ENCODE peak calls at places on chromosomes 5 and 9, in six cellular contexts. One of them, this sample, is unnamed.

GRCh38 chr5:113025596-113025995 is 49.0 kb downstream of the DCP2 start:
- DNase-seq in foreskin fibroblast: no peak
- DNase-seq in right cardiac atrium: no peak
- DNase-seq in transverse colon: no peak
- DNase-seq in NT2/D1: no peak
- DNase-seq in CD8-positive, alpha-beta T cell: no peak
- DNase-seq in this sample: no peak

GRCh38 chr5:39200081-39200480 is 19.3 kb downstream of the FYB1 start:
- DNase-seq in foreskin fibroblast: no peak
- DNase-seq in right cardiac atrium: no peak
- DNase-seq in transverse colon: no peak
- DNase-seq in NT2/D1: no peak
- DNase-seq in CD8-positive, alpha-beta T cell: peak
- DNase-seq in this sample: no peak

GRCh38 chr9:37209431-37210386 is 89.3 kb downstream of the ZCCHC7 start:
- DNase-seq in foreskin fibroblast: no peak
- DNase-seq in right cardiac atrium: no peak
- DNase-seq in transverse colon: no peak
- DNase-seq in NT2/D1: no peak
- DNase-seq in CD8-positive, alpha-beta T cell: no peak
- DNase-seq in this sample: peak

GRCh38 chr5:135320718-135321484 is 78.1 kb downstream of the MACROH2A1 start:
- DNase-seq in foreskin fibroblast: no peak
- DNase-seq in right cardiac atrium: no peak
- DNase-seq in transverse colon: no peak
- DNase-seq in NT2/D1: no peak
- DNase-seq in CD8-positive, alpha-beta T cell: no peak
- DNase-seq in this sample: no peak

GRCh38 chr5:180467989-180468731 is 26.0 kb upstream of the CNOT6 start:
- DNase-seq in foreskin fibroblast: no peak
- DNase-seq in right cardiac atrium: no peak
- DNase-seq in transverse colon: no peak
- DNase-seq in NT2/D1: no peak
- DNase-seq in CD8-positive, alpha-beta T cell: no peak
- DNase-seq in this sample: no peak

GRCh38 chr9:8907863-8908262 is 1108.3 kb upstream of the DMAC1 start:
- DNase-seq in foreskin fibroblast: no peak
- DNase-seq in right cardiac atrium: no peak
- DNase-seq in transverse colon: no peak
- DNase-seq in NT2/D1: no peak
- DNase-seq in CD8-positive, alpha-beta T cell: no peak
- DNase-seq in this sample: no peak

GRCh38 chr9:123267481-123268239 is 726 bp downstream of the STRBP start:
- DNase-seq in foreskin fibroblast: no peak
- DNase-seq in right cardiac atrium: peak
- DNase-seq in transverse colon: peak
- DNase-seq in NT2/D1: no peak
- DNase-seq in CD8-positive, alpha-beta T cell: peak
- DNase-seq in this sample: peak

GRCh38 chr5:167837127-167837526 is 454.3 kb upstream of the WWC1 start:
- DNase-seq in foreskin fibroblast: no peak
- DNase-seq in right cardiac atrium: no peak
- DNase-seq in transverse colon: no peak
- DNase-seq in NT2/D1: no peak
- DNase-seq in CD8-positive, alpha-beta T cell: no peak
- DNase-seq in this sample: no peak

GRCh38 chr5:76660360-76660759 is 37.2 kb upstream of the F2RL2 start:
- DNase-seq in foreskin fibroblast: no peak
- DNase-seq in right cardiac atrium: no peak
- DNase-seq in transverse colon: no peak
- DNase-seq in NT2/D1: no peak
- DNase-seq in CD8-positive, alpha-beta T cell: no peak
- DNase-seq in this sample: no peak

GRCh38 chr9:17782750-17783149 is 203.9 kb downstream of the SH3GL2 start:
- DNase-seq in foreskin fibroblast: no peak
- DNase-seq in right cardiac atrium: no peak
- DNase-seq in transverse colon: no peak
- DNase-seq in NT2/D1: no peak
- DNase-seq in CD8-positive, alpha-beta T cell: no peak
- DNase-seq in this sample: no peak

DNA sequence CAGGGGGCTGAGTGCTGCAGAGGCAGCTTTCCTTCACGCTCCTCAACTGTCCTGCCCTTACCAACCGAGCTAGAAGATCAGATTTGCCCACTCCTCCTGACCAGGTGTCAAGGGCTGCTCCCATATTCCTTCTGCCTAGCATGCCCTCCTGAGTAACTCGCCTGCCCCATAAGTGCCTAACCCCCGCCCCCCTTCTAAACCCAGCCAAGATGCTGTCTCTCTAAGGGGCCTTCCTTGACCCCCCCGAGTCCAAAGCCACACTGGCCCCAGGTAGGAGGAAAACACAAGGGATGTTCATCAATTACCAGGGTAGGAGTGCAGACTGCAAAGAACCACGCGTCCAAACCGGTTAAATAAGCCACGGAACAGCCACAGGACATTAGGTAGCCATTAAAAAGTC is 4.8 kb downstream of the CCDC69 start:
- DNase-seq in foreskin fibroblast: no peak
- DNase-seq in right cardiac atrium: no peak
- DNase-seq in transverse colon: no peak
- DNase-seq in NT2/D1: no peak
- DNase-seq in CD8-positive, alpha-beta T cell: no peak
- DNase-seq in this sample: no peak
- H3K4me3 ChIP-seq in foreskin fibroblast: no peak
- H3K4me3 ChIP-seq in right cardiac atrium: no peak
- H3K4me3 ChIP-seq in transverse colon: no peak
- H3K4me3 ChIP-seq in NT2/D1: no peak
- H3K4me3 ChIP-seq in CD8-positive, alpha-beta T cell: peak
- H3K4me3 ChIP-seq in this sample: no peak

DNA sequence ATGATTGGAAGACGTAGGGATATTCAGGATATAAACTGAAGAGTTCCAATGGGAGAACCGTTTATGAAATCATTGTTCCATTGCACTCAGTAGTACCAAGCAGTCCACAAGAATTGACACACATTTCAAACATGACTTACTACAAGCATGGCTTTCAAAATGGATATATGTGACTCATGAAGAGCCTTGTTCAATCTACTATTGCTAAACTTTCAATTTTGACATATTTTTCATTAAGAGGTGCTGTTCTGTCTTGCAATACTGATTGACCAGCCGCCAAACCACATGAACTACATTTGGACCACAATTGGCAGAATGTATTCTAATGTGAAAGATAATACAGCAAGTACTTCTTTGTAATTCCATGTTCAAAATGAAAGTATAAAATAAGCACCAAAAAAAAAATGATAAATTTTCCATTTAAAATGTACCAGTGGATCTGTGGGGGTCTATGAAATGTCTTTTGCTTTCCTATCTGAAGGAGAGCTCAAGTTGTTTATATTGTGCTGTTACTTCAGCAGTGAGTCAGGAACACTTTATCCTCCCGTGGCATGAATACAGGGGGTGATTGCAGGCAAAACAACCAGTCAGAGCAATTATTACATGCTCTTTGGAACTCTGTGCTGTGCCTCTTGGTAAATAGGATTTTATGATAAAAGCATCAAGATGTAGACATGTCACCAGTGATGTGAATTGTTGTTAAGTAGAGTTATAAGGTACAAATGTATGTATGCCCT is 366.0 kb downstream of the ARRDC3 start:
- DNase-seq in foreskin fibroblast: peak
- DNase-seq in right cardiac atrium: no peak
- DNase-seq in transverse colon: peak
- DNase-seq in NT2/D1: no peak
- DNase-seq in CD8-positive, alpha-beta T cell: no peak
- DNase-seq in this sample: no peak
- H3K4me3 ChIP-seq in foreskin fibroblast: no peak
- H3K4me3 ChIP-seq in right cardiac atrium: no peak
- H3K4me3 ChIP-seq in transverse colon: no peak
- H3K4me3 ChIP-seq in NT2/D1: no peak
- H3K4me3 ChIP-seq in CD8-positive, alpha-beta T cell: no peak
- H3K4me3 ChIP-seq in this sample: no peak

GRCh38 chr9:113349434-113350337 is at the start of gene BSPRY:
- DNase-seq in foreskin fibroblast: no peak
- DNase-seq in right cardiac atrium: no peak
- DNase-seq in transverse colon: peak
- DNase-seq in NT2/D1: no peak
- DNase-seq in CD8-positive, alpha-beta T cell: peak
- DNase-seq in this sample: peak
- H3K4me3 ChIP-seq in foreskin fibroblast: peak
- H3K4me3 ChIP-seq in right cardiac atrium: peak
- H3K4me3 ChIP-seq in transverse colon: peak
- H3K4me3 ChIP-seq in NT2/D1: peak
- H3K4me3 ChIP-seq in CD8-positive, alpha-beta T cell: peak
- H3K4me3 ChIP-seq in this sample: peak

GRCh38 chr9:129569506-129570449 is 51.1 kb downstream of the C9orf50 start:
- DNase-seq in foreskin fibroblast: no peak
- DNase-seq in right cardiac atrium: no peak
- DNase-seq in transverse colon: no peak
- DNase-seq in NT2/D1: no peak
- DNase-seq in CD8-positive, alpha-beta T cell: no peak
- DNase-seq in this sample: peak
- H3K4me3 ChIP-seq in foreskin fibroblast: no peak
- H3K4me3 ChIP-seq in right cardiac atrium: no peak
- H3K4me3 ChIP-seq in transverse colon: peak
- H3K4me3 ChIP-seq in NT2/D1: peak
- H3K4me3 ChIP-seq in CD8-positive, alpha-beta T cell: peak
- H3K4me3 ChIP-seq in this sample: no peak